ENCODE peak calls at places on chromosomes 13 and 19, in six cellular contexts. B, A, L, Q, N and R are unnamed samples.

GRCh38 chr13:26987614-26988013 is 184.0 kb downstream of the USP12 start:
- DNase-seq in B (no peak), A (no peak), L (no peak), Q (no peak), N (no peak), R (no peak)

GRCh38 chr19:55598034-55598433 is 1.3 kb downstream of the FIZ1 start:
- DNase-seq in B (no peak), A (no peak), L (peak; percentile 85), Q (no peak), N (peak; percentile 48), R (peak; percentile 48)

GRCh38 chr13:44384778-44385177 is 11.2 kb downstream of the SERP2 start:
- DNase-seq in B (no peak), A (no peak), L (no peak), Q (no peak), N (no peak), R (no peak)

GRCh38 chr13:109783447-109783814 is 3.0 kb downstream of the IRS2 start:
- DNase-seq in B (no peak), A (no peak), L (peak; percentile 74), Q (no peak), N (peak; percentile 79), R (peak; percentile 55)

GRCh38 chr13:113625965-113626661 is 31.9 kb downstream of the ATP4B start:
- DNase-seq in B (peak; percentile 50), A (no peak), L (no peak), Q (peak; percentile 40), N (no peak), R (peak; percentile 7)

GRCh38 chr13:29160862-29161261 is 340.7 kb downstream of the MTUS2 start:
- DNase-seq in B (no peak), A (no peak), L (no peak), Q (no peak), N (no peak), R (no peak)

GRCh38 chr19:2775556-2776430 is 7.3 kb downstream of the SGTA start:
- DNase-seq in B (peak; percentile 35), A (no peak), L (no peak), Q (peak; percentile 68), N (no peak), R (no peak)

GRCh38 chr13:26132756-26133155 is 80.9 kb upstream of the SHISA2 start:
- DNase-seq in B (peak; percentile 13), A (peak; percentile 4), L (no peak), Q (peak; percentile 29), N (no peak), R (peak; percentile 52)

GRCh38 chr13:45142440-45143345 is 22.4 kb downstream of the GTF2F2 start:
- DNase-seq in B (peak; percentile 54), A (no peak), L (no peak), Q (peak; percentile 61), N (no peak), R (no peak)

GRCh38 chr13:98746968-98747367 is 5.5 kb downstream of the SLC15A1 start:
- DNase-seq in B (no peak), A (no peak), L (no peak), Q (peak; percentile 37), N (no peak), R (no peak)

GRCh38 chr19:1467512-1468273 is 11.3 kb downstream of the C19orf25 start:
- DNase-seq in B (no peak), A (no peak), L (no peak), Q (no peak), N (peak; percentile 71), R (no peak)

GRCh38 chr19:2081873-2082810 is 14.0 kb downstream of the MOB3A start:
- DNase-seq in B (no peak), A (no peak), L (no peak), Q (no peak), N (no peak), R (no peak)

GRCh38 chr13:106819413-106820180 is 251.7 kb upstream of the ARGLU1 start:
- DNase-seq in B (no peak), A (no peak), L (no peak), Q (no peak), N (no peak), R (no peak)

GRCh38 chr19:7293795-7294570 is at the start of gene INSR:
- DNase-seq in B (peak; percentile 84), A (peak; percentile 78), L (peak; percentile 88), Q (peak; percentile 90), N (peak; percentile 89), R (peak; percentile 90)

GRCh38 chr19:6357995-6358394 is 3.3 kb upstream of the CLPP start:
- DNase-seq in B (no peak), A (no peak), L (no peak), Q (no peak), N (no peak), R (no peak)

GRCh38 chr13:107003911-107004310 is 436.0 kb upstream of the ARGLU1 start:
- DNase-seq in B (no peak), A (no peak), L (no peak), Q (no peak), N (no peak), R (no peak)

GRCh38 chr13:98853791-98854191 is 101.3 kb upstream of the SLC15A1 start:
- DNase-seq in B (peak; percentile 56), A (no peak), L (no peak), Q (peak; percentile 53), N (no peak), R (no peak)

GRCh38 chr19:18985257-18985656 is 44.2 kb upstream of the HOMER3 start:
- DNase-seq in B (no peak), A (no peak), L (no peak), Q (no peak), N (no peak), R (no peak)

GRCh38 chr19:18264428-18264827 is 9.8 kb downstream of the IQCN start:
- DNase-seq in B (no peak), A (no peak), L (no peak), Q (no peak), N (no peak), R (no peak)

GRCh38 chr13:106376411-106377112 is 158.9 kb downstream of the EFNB2 start:
- DNase-seq in B (peak; percentile 95), A (no peak), L (no peak), Q (peak; percentile 90), N (no peak), R (peak; percentile 33)

GRCh38 chr13:29749401-29750177 is 100.8 kb downstream of the UBL3 start:
- DNase-seq in B (peak; percentile 84), A (no peak), L (no peak), Q (peak; percentile 79), N (no peak), R (no peak)

GRCh38 chr13:113723400-113724015 is 35.5 kb upstream of the TMEM255B start:
- DNase-seq in B (no peak), A (no peak), L (no peak), Q (no peak), N (no peak), R (peak; percentile 95)

GRCh38 chr19:11125994-11126685 is 29.4 kb downstream of the SPC24 start:
- DNase-seq in B (peak; percentile 64), A (peak; percentile 65), L (peak; percentile 80), Q (peak; percentile 85), N (peak; percentile 91), R (peak; percentile 90)

GRCh38 chr19:45164577-45165335 is 4.0 kb upstream of the NKPD1 start:
- DNase-seq in B (peak; percentile 46), A (no peak), L (peak; percentile 96), Q (peak; percentile 79), N (peak; percentile 69), R (peak; percentile 87)

GRCh38 chr13:102038787-102039186 is 363.1 kb downstream of the FGF14 start:
- DNase-seq in B (no peak), A (no peak), L (no peak), Q (no peak), N (no peak), R (no peak)

GRCh38 chr13:44108345-44108858 is 228.7 kb downstream of the LACC1 start:
- DNase-seq in B (no peak), A (no peak), L (no peak), Q (no peak), N (no peak), R (peak; percentile 85)

GRCh38 chr19:19386373-19386869 is 19.1 kb upstream of the GATAD2A start:
- DNase-seq in B (no peak), A (no peak), L (no peak), Q (no peak), N (peak; percentile 55), R (no peak)

GRCh38 chr13:95019886-95020285 is 281.4 kb downstream of the ABCC4 start:
- DNase-seq in B (no peak), A (no peak), L (no peak), Q (no peak), N (no peak), R (no peak)
- H2BK5ac ChIP-seq in B (no peak overlapping the region), A (no peak overlapping the region), L (no peak overlapping the region), Q (no peak overlapping the region), N (no peak overlapping the region), R (no peak overlapping the region)

GRCh38 chr19:39436350-39436716 is 584 bp upstream of the RPS16 start:
- DNase-seq in B (no peak), A (no peak), L (no peak), Q (no peak), N (no peak), R (no peak)

GRCh38 chr19:39434123-39435076 is 1.3 kb downstream of the RPS16 start:
- DNase-seq in B (no peak), A (no peak), L (no peak), Q (peak; percentile 27), N (no peak), R (no peak)

GRCh38 chr19:39433480-39434079 is 2.2 kb downstream of the RPS16 start:
- DNase-seq in B (no peak), A (no peak), L (no peak), Q (no peak), N (no peak), R (no peak)

GRCh38 chr19:39435499-39436349 is at the start of gene RPS16:
- DNase-seq in B (peak; percentile 96), A (peak; percentile 94), L (peak; percentile 98), Q (peak; percentile 97), N (peak; percentile 97), R (peak; percentile 98)

GRCh38 chr19:39438270-39438934 is 2.7 kb upstream of the RPS16 start:
- DNase-seq in B (peak; percentile 67), A (no peak), L (no peak), Q (peak; percentile 42), N (no peak), R (peak; percentile 71)
- H2BK15ac ChIP-seq in B (peak overlapping the region; percentile 25), A (no peak overlapping the region), L (no peak overlapping the region), Q (no peak overlapping the region), N (no peak overlapping the region), R (no peak overlapping the region)

GRCh38 chr19:41195675-41196497 is 2.9 kb downstream of the CYP2S1 start:
- DNase-seq in B (peak; percentile 86), A (no peak), L (no peak), Q (peak; percentile 76), N (no peak), R (no peak)
- H3K9ac ChIP-seq in B (no peak overlapping the region), A (no peak overlapping the region), L (no peak overlapping the region), Q (no peak overlapping the region), N (no peak overlapping the region), R (no peak overlapping the region)

DNA sequence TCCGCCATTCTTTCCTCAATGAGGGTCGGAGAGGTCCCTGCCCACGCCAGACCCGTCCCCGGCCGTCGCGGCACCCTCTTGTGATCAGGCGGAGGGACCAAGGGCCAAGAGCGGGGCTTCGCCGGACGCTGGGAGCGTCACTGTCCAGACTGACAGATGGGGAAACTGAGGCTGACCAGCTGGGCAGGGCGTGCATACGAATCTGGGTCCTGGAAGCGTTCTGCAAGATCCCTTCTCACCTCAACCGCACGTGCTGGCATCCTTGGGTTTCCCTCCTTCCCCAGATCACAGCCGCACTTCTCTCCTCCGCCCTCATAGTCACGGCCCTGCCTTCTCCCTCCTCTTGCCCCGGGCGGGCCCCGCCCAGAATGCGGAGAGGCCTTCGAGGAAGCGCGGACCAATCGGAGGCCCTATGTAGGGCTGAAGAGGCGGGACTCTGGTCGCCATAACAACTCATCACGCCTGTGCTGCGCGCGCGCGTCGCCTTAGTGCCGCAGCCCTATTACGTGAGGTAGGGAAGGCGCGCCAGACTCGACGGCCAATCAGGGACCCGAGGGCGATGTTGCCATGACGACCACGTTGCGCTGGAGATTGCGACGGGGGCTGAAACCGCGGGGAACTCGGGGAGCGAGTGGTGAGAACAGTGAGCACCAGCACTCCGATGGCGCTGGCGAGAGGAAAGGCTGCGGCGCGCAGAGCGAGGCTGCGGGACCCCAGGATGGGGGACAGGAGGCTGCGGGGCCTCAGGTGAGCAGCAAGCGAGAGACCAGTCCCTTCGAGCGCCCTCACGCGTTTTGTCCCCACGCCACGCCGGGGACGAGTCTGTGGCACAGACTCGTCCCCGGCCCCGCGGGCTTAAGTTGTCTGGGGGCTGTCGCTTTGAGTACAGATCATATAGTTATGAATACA is 5.7 kb downstream of the RNF225 start:
- DNase-seq in B (peak; percentile 99), A (peak; percentile 99), L (peak; percentile 100), Q (peak; percentile 99), N (peak; percentile 97), R (peak; percentile 100)
- H2BK5ac ChIP-seq in B (peak overlapping the region; percentile 48), A (peak overlapping the region; percentile 78), L (no peak overlapping the region), Q (no peak overlapping the region), N (peak overlapping the region; percentile 71), R (no peak overlapping the region)